ENCODE peak calls at places on chromosomes 16 and 17, in four cellular contexts. T is stimulated activated CD4-positive, alpha-beta T cell treated with anti-CD3 and anti-CD28 coated beads, Interleukin-2, amount 100 ng/mL, for 48 hours; H is pancreas; A is NCI-H774. C is an unnamed sample.

GRCh38 chr16:9256196-9256595 is 164.8 kb downstream of the HAPSTR1 start:
- DNase-seq in T (peak; percentile 10), H (peak; percentile 86), A (no peak), C (no peak)

GRCh38 chr16:24419709-24420108 is 119.7 kb upstream of the RBBP6 start:
- DNase-seq in T (no peak), H (no peak), A (no peak), C (no peak)

GRCh38 chr17:47632991-47633390 is 16.7 kb upstream of the KPNB1 start:
- DNase-seq in T (no peak), H (no peak), A (no peak), C (no peak)

GRCh38 chr17:73891001-73891400 is 246.8 kb upstream of the SDK2 start:
- DNase-seq in T (no peak), H (no peak), A (no peak), C (no peak)

GRCh38 chr17:75088902-75089417 is 1.2 kb downstream of the SLC16A5 start:
- DNase-seq in T (no peak), H (no peak), A (no peak), C (no peak)

GRCh38 chr16:49924078-49924477 is 68.2 kb upstream of the ZNF423 start:
- DNase-seq in T (no peak), H (no peak), A (no peak), C (no peak)

GRCh38 chr16:61362583-61362982 is 673.7 kb downstream of the CDH8 start:
- DNase-seq in T (no peak), H (no peak), A (no peak), C (no peak)

GRCh38 chr16:68740628-68741346 is 3.7 kb downstream of the CDH1 start:
- DNase-seq in T (no peak), H (no peak), A (no peak), C (no peak)

GRCh38 chr17:67059372-67059771 is 15.0 kb downstream of the CACNG1 start:
- DNase-seq in T (no peak), H (no peak), A (no peak), C (no peak)

GRCh38 chr17:4304417-4305027 is 40.7 kb upstream of the ANKFY1 start:
- DNase-seq in T (peak; percentile 58), H (no peak), A (no peak), C (no peak)

GRCh38 chr16:11163761-11164261 is 92.2 kb downstream of the SOCS1 start:
- DNase-seq in T (no peak), H (no peak), A (no peak), C (no peak)

GRCh38 chr16:641326-642188 is at the start of gene MCRIP2:
- DNase-seq in T (peak; percentile 71), H (peak; percentile 95), A (peak; percentile 58), C (no peak)

GRCh38 chr17:55769625-55770000 is 18.8 kb downstream of the PCTP start:
- DNase-seq in T (no peak), H (no peak), A (no peak), C (no peak)

GRCh38 chr17:30495586-30495985 is 18.4 kb downstream of the GOSR1 start:
- DNase-seq in T (no peak), H (no peak), A (no peak), C (no peak)

GRCh38 chr16:90077757-90078593 is 844 bp upstream of the PRDM7 start:
- DNase-seq in T (no peak), H (no peak), A (no peak), C (no peak)

GRCh38 chr16:8346291-8346690 is 244.0 kb downstream of the TMEM114 start:
- DNase-seq in T (no peak), H (no peak), A (no peak), C (no peak)

GRCh38 chr17:55496094-55496881 is 15.0 kb downstream of the SMIM36 start:
- DNase-seq in T (no peak), H (no peak), A (no peak), C (no peak)

GRCh38 chr17:10657866-10658265 is 757 bp upstream of the MYH3 start:
- DNase-seq in T (no peak), H (no peak), A (no peak), C (no peak)

GRCh38 chr17:7982171-7982570 is 20.2 kb upstream of the GUCY2D start:
- DNase-seq in T (no peak), H (no peak), A (no peak), C (no peak)

GRCh38 chr16:53893731-53894435 is 189.9 kb downstream of the FTO start:
- DNase-seq in T (no peak), H (no peak), A (no peak), C (peak; percentile 20)

GRCh38 chr17:44766409-44767038 is 7.7 kb downstream of the ADAM11 start:
- DNase-seq in T (no peak), H (no peak), A (no peak), C (no peak)

GRCh38 chr17:65453204-65453931 is 108.1 kb downstream of the AXIN2 start:
- DNase-seq in T (no peak), H (no peak), A (no peak), C (no peak)

GRCh38 chr17:51722994-51723393 is 435.5 kb downstream of the CA10 start:
- DNase-seq in T (no peak), H (no peak), A (no peak), C (no peak)

GRCh38 chr16:50830698-50831097 is 88.8 kb downstream of the CYLD start:
- DNase-seq in T (no peak), H (no peak), A (no peak), C (no peak)

GRCh38 chr17:30155389-30155788 is 38.8 kb downstream of the NSRP1 start:
- DNase-seq in T (no peak), H (no peak), A (no peak), C (no peak)

GRCh38 chr16:63983401-63983800 is 1138.5 kb downstream of the CDH11 start:
- DNase-seq in T (no peak), H (no peak), A (peak; percentile 13), C (no peak)

C was measured in HFF-Myc.